ENCODE peak calls at places on chromosomes 3 and 15, in five cellular contexts. T is AG09319, G is uterus, D is nucleus accumbens, O is progenitor cell of endocrine pancreas. L is an unnamed sample.

GRCh38 chr3:46280105-46280797 is 38.0 kb downstream of the CCR3 start:
- DNase-seq in G (no peak), D (no peak), O (no peak), T (no peak), L (peak; percentile 52)

GRCh38 chr3:32897981-32898623 is 53.3 kb upstream of the CCR4 start:
- DNase-seq in D (no peak), T (no peak), O (no peak), G (no peak), L (no peak)

GRCh38 chr3:45499529-45499928 is 95.0 kb upstream of the LIMD1 start:
- DNase-seq in D (no peak), T (no peak), O (no peak), G (no peak), L (no peak)

GRCh38 chr3:176995946-176996345 is 201.3 kb downstream of the TBL1XR1 start:
- DNase-seq in D (no peak), T (no peak), G (no peak), O (no peak), L (no peak)

GRCh38 chr3:80384811-80385210 is 617.0 kb upstream of the ROBO1 start:
- DNase-seq in T (no peak), G (no peak), D (no peak), O (no peak), L (no peak)

GRCh38 chr15:74396445-74397238 is 29.2 kb upstream of the CYP11A1 start:
- DNase-seq in G (no peak), D (no peak), O (no peak), T (no peak), L (peak; percentile 96)

GRCh38 chr15:64224508-64224907 is 61.7 kb upstream of the PPIB start:
- DNase-seq in D (no peak), O (no peak), G (no peak), T (peak; percentile 34), L (no peak)

GRCh38 chr3:30333143-30333542 is 273.3 kb upstream of the TGFBR2 start:
- DNase-seq in D (no peak), O (no peak), T (no peak), G (no peak), L (no peak)

GRCh38 chr3:73766599-73767378 is 142.0 kb upstream of the PDZRN3 start:
- DNase-seq in G (peak; percentile 46), T (peak; percentile 93), O (no peak), D (no peak), L (no peak)

GRCh38 chr15:100216177-100216576 is 125.6 kb downstream of the ADAMTS17 start:
- DNase-seq in G (peak; percentile 35), T (no peak), D (no peak), O (no peak), L (no peak)

GRCh38 chr3:62403765-62404164 is 30.4 kb upstream of the FEZF2 start:
- DNase-seq in D (no peak), G (no peak), T (no peak), O (no peak), L (no peak)

GRCh38 chr15:87752250-87752951 is 504.1 kb downstream of the NTRK3 start:
- DNase-seq in T (peak; percentile 65), G (no peak), O (no peak), D (no peak), L (peak; percentile 88)

GRCh38 chr3:45464336-45464809 is 76.0 kb downstream of the LARS2 start:
- DNase-seq in D (no peak), G (no peak), O (no peak), T (no peak), L (no peak)

GRCh38 chr3:100603449-100603848 is 6.0 kb upstream of the ADGRG7 start:
- DNase-seq in D (no peak), O (no peak), T (peak; percentile 2), G (no peak), L (peak; percentile 42)

GRCh38 chr3:55498520-55498919 is 11.4 kb upstream of the WNT5A start:
- DNase-seq in D (no peak), T (no peak), O (no peak), G (no peak), L (no peak)

GRCh38 chr3:29171583-29171990 is 109.3 kb upstream of the RBMS3 start:
- DNase-seq in T (no peak), G (no peak), D (no peak), O (no peak), L (no peak)

GRCh38 chr3:171566803-171567422 is 106.7 kb upstream of the TNIK start:
- DNase-seq in O (no peak), T (peak; percentile 3), D (no peak), G (no peak), L (peak; percentile 52)

GRCh38 chr3:120177907-120178306 is 83.7 kb upstream of the GSK3B start:
- DNase-seq in D (no peak), O (no peak), G (no peak), T (no peak), L (no peak)

GRCh38 chr3:127822166-127822835 is at the start of gene MGLL:
- DNase-seq in T (no peak), G (peak; percentile 39), D (peak; percentile 61), O (no peak), L (peak; percentile 48)

GRCh38 chr3:7707192-7707591 is 794.4 kb upstream of the LMCD1 start:
- DNase-seq in D (no peak), G (no peak), O (no peak), T (no peak), L (no peak)

GRCh38 chr3:123143669-123144411 is 57.9 kb upstream of the SEC22A start:
- DNase-seq in G (no peak), O (no peak), D (peak; percentile 57), T (no peak), L (no peak)

GRCh38 chr15:62624541-62625399 is 417.8 kb upstream of the TPM1 start:
- DNase-seq in T (peak; percentile 68), D (no peak), O (no peak), G (peak; percentile 25), L (no peak)

GRCh38 chr15:93479679-93480078 is 390.7 kb upstream of the RGMA start:
- DNase-seq in G (peak; percentile 75), O (no peak), D (no peak), T (no peak), L (no peak)

GRCh38 chr15:66023322-66023972 is 154.2 kb downstream of the RAB11A start:
- DNase-seq in G (no peak), D (peak; percentile 48), T (no peak), O (no peak), L (no peak)